ENCODE peak calls at places on chromosomes 2 and 18, in seven cellular contexts. Q is cerebellar cortex, G is kidney, X is MCF 10A, B is A549, D is NCI-H1436, H is SW 1271. V is an unnamed sample.

GRCh38 chr2:9760069-9760910 is 83.0 kb upstream of the TAF1B start:
- DNase-seq in Q (no peak), G (no peak), X (no peak), B (no peak), D (no peak), H (no peak), V (no peak)

GRCh38 chr2:42769583-42770287 is 5.8 kb upstream of the OXER1 start:
- DNase-seq in Q (no peak), G (no peak), X (no peak), B (no peak), D (no peak), H (no peak), V (no peak)

GRCh38 chr2:236008006-236008405 is 160.2 kb downstream of the GBX2 start:
- DNase-seq in Q (peak), G (no peak), X (no peak), B (no peak), D (no peak), H (no peak), V (peak)

GRCh38 chr2:30321466-30321865 is 90.1 kb downstream of the LBH start:
- DNase-seq in Q (no peak), G (no peak), X (no peak), B (no peak), D (no peak), H (no peak), V (no peak)

GRCh38 chr2:151973901-151974199 is 125.0 kb downstream of the CACNB4 start:
- DNase-seq in Q (peak), G (no peak), X (no peak), B (no peak), D (peak), H (no peak), V (peak)

GRCh38 chr18:23826850-23827620 is 137.8 kb downstream of the LAMA3 start:
- DNase-seq in Q (no peak), G (no peak), X (peak), B (no peak), D (no peak), H (no peak), V (no peak)

GRCh38 chr18:48632676-48633257 is 93.9 kb downstream of the CTIF start:
- DNase-seq in Q (no peak), G (peak), X (no peak), B (no peak), D (no peak), H (no peak), V (no peak)

GRCh38 chr2:237603718-237604362 is 13.3 kb upstream of the RAB17 start:
- DNase-seq in Q (no peak), G (no peak), X (peak), B (no peak), D (no peak), H (peak), V (no peak)

GRCh38 chr2:39719317-39719716 is 53.6 kb downstream of the TMEM178A start:
- DNase-seq in Q (peak), G (no peak), X (no peak), B (no peak), D (no peak), H (no peak), V (peak)

GRCh38 chr2:128439231-128440086 is 120.8 kb upstream of the HS6ST1 start:
- DNase-seq in Q (no peak), G (no peak), X (no peak), B (no peak), D (no peak), H (no peak), V (no peak)

GRCh38 chr18:21672868-21673267 is 31.7 kb downstream of the ABHD3 start:
- DNase-seq in Q (peak), G (no peak), X (peak), B (peak), D (no peak), H (no peak), V (peak)

GRCh38 chr2:172962824-172963223 is 112.8 kb upstream of the MAP3K20 start:
- DNase-seq in Q (no peak), G (no peak), X (peak), B (no peak), D (no peak), H (peak), V (no peak)

GRCh38 chr2:152445791-152446201 is 110.8 kb downstream of the FMNL2 start:
- DNase-seq in Q (peak), G (peak), X (peak), B (peak), D (no peak), H (peak), V (peak)

GRCh38 chr2:71781695-71782228 is 328.4 kb downstream of the DYSF start:
- DNase-seq in Q (no peak), G (no peak), X (no peak), B (no peak), D (no peak), H (no peak), V (no peak)

GRCh38 chr2:1663621-1664020 is 80.7 kb downstream of the PXDN start:
- DNase-seq in Q (no peak), G (no peak), X (no peak), B (no peak), D (no peak), H (no peak), V (no peak)

GRCh38 chr2:187906021-187906420 is 351.8 kb upstream of the TFPI start:
- DNase-seq in Q (no peak), G (no peak), X (no peak), B (no peak), D (no peak), H (no peak), V (no peak)

GRCh38 chr2:184523732-184524131 is 74.6 kb upstream of the ZNF804A start:
- DNase-seq in Q (no peak), G (peak), X (no peak), B (no peak), D (no peak), H (no peak), V (no peak)

GRCh38 chr2:12314119-12314735 is 402.5 kb upstream of the TRIB2 start:
- DNase-seq in Q (no peak), G (no peak), X (no peak), B (no peak), D (no peak), H (no peak), V (no peak)

GRCh38 chr2:197198890-197199289 is 111.7 kb downstream of the ANKRD44 start:
- DNase-seq in Q (no peak), G (peak), X (no peak), B (no peak), D (no peak), H (no peak), V (no peak)

GRCh38 chr2:96423866-96424265 is 81.3 kb downstream of the NEURL3 start:
- DNase-seq in Q (no peak), G (no peak), X (no peak), B (no peak), D (no peak), H (no peak), V (no peak)

GRCh38 chr18:39835303-39836030 is 2119.6 kb upstream of the PIK3C3 start:
- DNase-seq in Q (no peak), G (no peak), X (no peak), B (peak), D (no peak), H (no peak), V (no peak)